ENCODE peak calls at places on chromosome 6, in five cellular contexts. One of them, this sample, is unnamed.

GRCh38 chr6:145587342-145587741 is 148.0 kb downstream of the EPM2A start:
- DNase-seq in B cell: no peak
- DNase-seq in HepG2: no peak
- DNase-seq in foreskin fibroblast: no peak
- DNase-seq in nucleus accumbens: no peak
- DNase-seq in this sample: no peak

GRCh38 chr6:113596907-113597583 is 260.1 kb upstream of the MARCKS start:
- DNase-seq in B cell: no peak
- DNase-seq in HepG2: no peak
- DNase-seq in foreskin fibroblast: peak
- DNase-seq in nucleus accumbens: no peak
- DNase-seq in this sample: no peak

GRCh38 chr6:10939840-10940239 is 53.0 kb downstream of the SYCP2L start:
- DNase-seq in B cell: no peak
- DNase-seq in HepG2: no peak
- DNase-seq in foreskin fibroblast: no peak
- DNase-seq in nucleus accumbens: no peak
- DNase-seq in this sample: no peak

GRCh38 chr6:117465691-117466090 is 16.8 kb upstream of the DCBLD1 start:
- DNase-seq in B cell: no peak
- DNase-seq in HepG2: no peak
- DNase-seq in foreskin fibroblast: no peak
- DNase-seq in nucleus accumbens: no peak
- DNase-seq in this sample: no peak

GRCh38 chr6:1081566-1081965 is 230.3 kb upstream of the FOXQ1 start:
- DNase-seq in B cell: no peak
- DNase-seq in HepG2: no peak
- DNase-seq in foreskin fibroblast: peak
- DNase-seq in nucleus accumbens: no peak
- DNase-seq in this sample: no peak

GRCh38 chr6:111484655-111484974 is 1.6 kb upstream of the REV3L start:
- DNase-seq in B cell: no peak
- DNase-seq in HepG2: peak
- DNase-seq in foreskin fibroblast: no peak
- DNase-seq in nucleus accumbens: no peak
- DNase-seq in this sample: no peak

GRCh38 chr6:136775548-136775947 is 16.7 kb downstream of the MAP3K5 start:
- DNase-seq in B cell: no peak
- DNase-seq in HepG2: no peak
- DNase-seq in foreskin fibroblast: no peak
- DNase-seq in nucleus accumbens: no peak
- DNase-seq in this sample: no peak

GRCh38 chr6:46437671-46438221 is 53.5 kb downstream of the RCAN2 start:
- DNase-seq in B cell: no peak
- DNase-seq in HepG2: no peak
- DNase-seq in foreskin fibroblast: no peak
- DNase-seq in nucleus accumbens: no peak
- DNase-seq in this sample: no peak

GRCh38 chr6:89410231-89411018 is 1.6 kb downstream of the RRAGD start:
- DNase-seq in B cell: no peak
- DNase-seq in HepG2: no peak
- DNase-seq in foreskin fibroblast: no peak
- DNase-seq in nucleus accumbens: no peak
- DNase-seq in this sample: no peak

GRCh38 chr6:157885211-157885788 is 62.3 kb downstream of the SNX9 start:
- DNase-seq in B cell: peak
- DNase-seq in HepG2: no peak
- DNase-seq in foreskin fibroblast: no peak
- DNase-seq in nucleus accumbens: no peak
- DNase-seq in this sample: no peak

GRCh38 chr6:144849920-144850319 is 564.8 kb downstream of the UTRN start:
- DNase-seq in B cell: no peak
- DNase-seq in HepG2: no peak
- DNase-seq in foreskin fibroblast: no peak
- DNase-seq in nucleus accumbens: no peak
- DNase-seq in this sample: no peak

GRCh38 chr6:91449539-91449938 is 862.7 kb upstream of the MAP3K7 start:
- DNase-seq in B cell: no peak
- DNase-seq in HepG2: no peak
- DNase-seq in foreskin fibroblast: no peak
- DNase-seq in nucleus accumbens: no peak
- DNase-seq in this sample: no peak

GRCh38 chr6:151609146-151609962 is 115.5 kb downstream of the CCDC170 start:
- DNase-seq in B cell: no peak
- DNase-seq in HepG2: no peak
- DNase-seq in foreskin fibroblast: no peak
- DNase-seq in nucleus accumbens: no peak
- DNase-seq in this sample: no peak

GRCh38 chr6:88304515-88304914 is 138.4 kb upstream of the CNR1 start:
- DNase-seq in B cell: no peak
- DNase-seq in HepG2: no peak
- DNase-seq in foreskin fibroblast: no peak
- DNase-seq in nucleus accumbens: no peak
- DNase-seq in this sample: no peak

GRCh38 chr6:33705268-33705885 is 6.1 kb downstream of the UQCC2 start:
- DNase-seq in B cell: no peak
- DNase-seq in HepG2: no peak
- DNase-seq in foreskin fibroblast: no peak
- DNase-seq in nucleus accumbens: no peak
- DNase-seq in this sample: no peak

GRCh38 chr6:12138377-12138776 is 126.3 kb downstream of the HIVEP1 start:
- DNase-seq in B cell: no peak
- DNase-seq in HepG2: peak
- DNase-seq in foreskin fibroblast: no peak
- DNase-seq in nucleus accumbens: no peak
- DNase-seq in this sample: no peak

GRCh38 chr6:107033136-107033535 is 5.1 kb downstream of the MTRES1 start:
- DNase-seq in B cell: no peak
- DNase-seq in HepG2: no peak
- DNase-seq in foreskin fibroblast: peak
- DNase-seq in nucleus accumbens: no peak
- DNase-seq in this sample: no peak

GRCh38 chr6:149586149-149586548 is 20.0 kb downstream of the GINM1 start:
- DNase-seq in B cell: no peak
- DNase-seq in HepG2: no peak
- DNase-seq in foreskin fibroblast: no peak
- DNase-seq in nucleus accumbens: no peak
- DNase-seq in this sample: no peak

GRCh38 chr6:156963712-156964700 is 186.8 kb downstream of the ARID1B start:
- DNase-seq in B cell: no peak
- DNase-seq in HepG2: peak
- DNase-seq in foreskin fibroblast: peak
- DNase-seq in nucleus accumbens: peak
- DNase-seq in this sample: peak

GRCh38 chr6:154113392-154113791 is 74.4 kb downstream of the OPRM1 start:
- DNase-seq in B cell: no peak
- DNase-seq in HepG2: no peak
- DNase-seq in foreskin fibroblast: no peak
- DNase-seq in nucleus accumbens: no peak
- DNase-seq in this sample: no peak

GRCh38 chr6:134846865-134847264 is 103.0 kb downstream of the ALDH8A1 start:
- DNase-seq in B cell: no peak
- DNase-seq in HepG2: no peak
- DNase-seq in foreskin fibroblast: no peak
- DNase-seq in nucleus accumbens: no peak
- DNase-seq in this sample: no peak

GRCh38 chr6:165821754-165822153 is 158.7 kb upstream of the PDE10A start:
- DNase-seq in B cell: no peak
- DNase-seq in HepG2: no peak
- DNase-seq in foreskin fibroblast: no peak
- DNase-seq in nucleus accumbens: no peak
- DNase-seq in this sample: no peak

GRCh38 chr6:119871520-119871919 is 522.0 kb upstream of the MAN1A1 start:
- DNase-seq in B cell: no peak
- DNase-seq in HepG2: no peak
- DNase-seq in foreskin fibroblast: no peak
- DNase-seq in nucleus accumbens: no peak
- DNase-seq in this sample: no peak